ENCODE peak calls at places on chromosome 17, in six cellular contexts. One of them, this sample, is unnamed.
A peak's percentile ranks its signal among the peaks of the same experiment; 100 is the strongest.

GRCh38 chr17:1865252-1866037 is 35.6 kb downstream of the RPA1 start:
- DNase-seq in cardiac muscle cell: peak; percentile 36
- DNase-seq in hepatocyte: peak; percentile 49
- DNase-seq in colonic mucosa: peak; percentile 63
- DNase-seq in SK-N-SH: peak; percentile 56
- DNase-seq in kidney: no peak
- DNase-seq in this sample: no peak

GRCh38 chr17:32742686-32743538 is 134.0 kb downstream of the MYO1D start:
- DNase-seq in SK-N-SH: no peak
- DNase-seq in colonic mucosa: no peak
- DNase-seq in hepatocyte: no peak
- DNase-seq in cardiac muscle cell: no peak
- DNase-seq in kidney: no peak
- DNase-seq in this sample: no peak

GRCh38 chr17:41914358-41914766 is 4.4 kb downstream of the ACLY start:
- DNase-seq in hepatocyte: peak; percentile 48
- DNase-seq in SK-N-SH: no peak
- DNase-seq in kidney: no peak
- DNase-seq in cardiac muscle cell: no peak
- DNase-seq in colonic mucosa: no peak
- DNase-seq in this sample: no peak

GRCh38 chr17:10384175-10384574 is 11.4 kb upstream of the MYH13 start:
- DNase-seq in cardiac muscle cell: peak; percentile 34
- DNase-seq in SK-N-SH: no peak
- DNase-seq in colonic mucosa: no peak
- DNase-seq in hepatocyte: no peak
- DNase-seq in kidney: no peak
- DNase-seq in this sample: no peak

GRCh38 chr17:73952136-73952497 is 251.4 kb upstream of the RPL38 start:
- DNase-seq in kidney: no peak
- DNase-seq in colonic mucosa: no peak
- DNase-seq in SK-N-SH: peak; percentile 64
- DNase-seq in cardiac muscle cell: no peak
- DNase-seq in hepatocyte: peak; percentile 67
- DNase-seq in this sample: no peak

GRCh38 chr17:4204676-4205075 is 59.1 kb downstream of the ANKFY1 start:
- DNase-seq in kidney: no peak
- DNase-seq in colonic mucosa: peak; percentile 35
- DNase-seq in hepatocyte: peak; percentile 64
- DNase-seq in cardiac muscle cell: no peak
- DNase-seq in SK-N-SH: no peak
- DNase-seq in this sample: no peak

GRCh38 chr17:29151567-29151966 is 28.6 kb downstream of the MYO18A start:
- DNase-seq in hepatocyte: no peak
- DNase-seq in SK-N-SH: no peak
- DNase-seq in kidney: peak; percentile 49
- DNase-seq in colonic mucosa: no peak
- DNase-seq in cardiac muscle cell: peak; percentile 50
- DNase-seq in this sample: no peak

GRCh38 chr17:80899402-80900268 is 92.0 kb upstream of the CHMP6 start:
- DNase-seq in colonic mucosa: no peak
- DNase-seq in cardiac muscle cell: peak; percentile 71
- DNase-seq in kidney: peak; percentile 64
- DNase-seq in SK-N-SH: peak; percentile 87
- DNase-seq in hepatocyte: peak; percentile 62
- DNase-seq in this sample: no peak

GRCh38 chr17:75922173-75922961 is 17.7 kb upstream of the MRPL38 start:
- DNase-seq in colonic mucosa: no peak
- DNase-seq in cardiac muscle cell: peak; percentile 57
- DNase-seq in kidney: peak; percentile 39
- DNase-seq in hepatocyte: no peak
- DNase-seq in SK-N-SH: no peak
- DNase-seq in this sample: no peak

GRCh38 chr17:15261818-15262290 is 3.3 kb downstream of the PMP22 start:
- DNase-seq in kidney: no peak
- DNase-seq in SK-N-SH: no peak
- DNase-seq in cardiac muscle cell: no peak
- DNase-seq in colonic mucosa: no peak
- DNase-seq in hepatocyte: no peak
- DNase-seq in this sample: no peak

GRCh38 chr17:48322060-48322459 is 108.0 kb downstream of the SKAP1 start:
- DNase-seq in colonic mucosa: no peak
- DNase-seq in kidney: no peak
- DNase-seq in SK-N-SH: no peak
- DNase-seq in hepatocyte: no peak
- DNase-seq in cardiac muscle cell: no peak
- DNase-seq in this sample: no peak

GRCh38 chr17:75909051-75909811 is 4.5 kb upstream of the MRPL38 start:
- DNase-seq in SK-N-SH: no peak
- DNase-seq in kidney: no peak
- DNase-seq in cardiac muscle cell: no peak
- DNase-seq in hepatocyte: no peak
- DNase-seq in colonic mucosa: no peak
- DNase-seq in this sample: peak; percentile 31

GRCh38 chr17:43021739-43022512 is at the start of gene VAT1:
- DNase-seq in colonic mucosa: peak; percentile 87
- DNase-seq in cardiac muscle cell: peak; percentile 88
- DNase-seq in SK-N-SH: peak; percentile 89
- DNase-seq in hepatocyte: peak; percentile 93
- DNase-seq in kidney: peak; percentile 91
- DNase-seq in this sample: no peak

GRCh38 chr17:8154608-8155152 is 2.5 kb upstream of the PER1 start:
- DNase-seq in kidney: no peak
- DNase-seq in hepatocyte: no peak
- DNase-seq in SK-N-SH: no peak
- DNase-seq in cardiac muscle cell: no peak
- DNase-seq in colonic mucosa: no peak
- DNase-seq in this sample: no peak

GRCh38 chr17:72725432-72726068 is 366.9 kb downstream of the SLC39A11 start:
- DNase-seq in hepatocyte: peak; percentile 82
- DNase-seq in kidney: no peak
- DNase-seq in SK-N-SH: peak; percentile 78
- DNase-seq in colonic mucosa: peak; percentile 52
- DNase-seq in cardiac muscle cell: peak; percentile 74
- DNase-seq in this sample: no peak

GRCh38 chr17:16442141-16442540 is 26.8 kb downstream of the TRPV2 start:
- DNase-seq in cardiac muscle cell: no peak
- DNase-seq in hepatocyte: no peak
- DNase-seq in colonic mucosa: no peak
- DNase-seq in SK-N-SH: no peak
- DNase-seq in kidney: no peak
- DNase-seq in this sample: no peak

GRCh38 chr17:3583456-3583855 is 25.8 kb downstream of the TRPV1 start:
- DNase-seq in hepatocyte: no peak
- DNase-seq in cardiac muscle cell: no peak
- DNase-seq in colonic mucosa: no peak
- DNase-seq in kidney: peak; percentile 35
- DNase-seq in SK-N-SH: no peak
- DNase-seq in this sample: no peak

GRCh38 chr17:12620200-12620720 is 45.4 kb upstream of the MYOCD start:
- DNase-seq in kidney: no peak
- DNase-seq in SK-N-SH: no peak
- DNase-seq in hepatocyte: no peak
- DNase-seq in colonic mucosa: no peak
- DNase-seq in cardiac muscle cell: no peak
- DNase-seq in this sample: no peak

GRCh38 chr17:27209316-27209715 is 84.6 kb upstream of the WSB1 start:
- DNase-seq in cardiac muscle cell: no peak
- DNase-seq in kidney: no peak
- DNase-seq in hepatocyte: no peak
- DNase-seq in colonic mucosa: no peak
- DNase-seq in SK-N-SH: peak; percentile 38
- DNase-seq in this sample: no peak
- H3K27ac ChIP-seq in cardiac muscle cell: no peak overlapping the region
- H3K27ac ChIP-seq in kidney: no peak overlapping the region
- H3K27ac ChIP-seq in hepatocyte: no peak overlapping the region
- H3K27ac ChIP-seq in colonic mucosa: no peak overlapping the region
- H3K27ac ChIP-seq in SK-N-SH: no peak overlapping the region
- H3K27ac ChIP-seq in this sample: no peak overlapping the region

GRCh38 chr17:61221597-61222471 is 177.8 kb upstream of the TBX2 start:
- DNase-seq in SK-N-SH: no peak
- DNase-seq in colonic mucosa: no peak
- DNase-seq in cardiac muscle cell: no peak
- DNase-seq in hepatocyte: no peak
- DNase-seq in kidney: no peak
- DNase-seq in this sample: no peak

GRCh38 chr17:61217878-61218437 is 181.7 kb upstream of the TBX2 start:
- DNase-seq in cardiac muscle cell: no peak
- DNase-seq in SK-N-SH: no peak
- DNase-seq in hepatocyte: no peak
- DNase-seq in colonic mucosa: no peak
- DNase-seq in kidney: no peak
- DNase-seq in this sample: no peak

GRCh38 chr17:61221181-61221580 is 178.5 kb upstream of the TBX2 start:
- DNase-seq in kidney: no peak
- DNase-seq in hepatocyte: no peak
- DNase-seq in colonic mucosa: no peak
- DNase-seq in SK-N-SH: no peak
- DNase-seq in cardiac muscle cell: no peak
- DNase-seq in this sample: no peak

GRCh38 chr17:61218438-61218837 is 181.2 kb upstream of the TBX2 start:
- DNase-seq in hepatocyte: no peak
- DNase-seq in kidney: no peak
- DNase-seq in SK-N-SH: no peak
- DNase-seq in cardiac muscle cell: no peak
- DNase-seq in colonic mucosa: no peak
- DNase-seq in this sample: no peak

DNA sequence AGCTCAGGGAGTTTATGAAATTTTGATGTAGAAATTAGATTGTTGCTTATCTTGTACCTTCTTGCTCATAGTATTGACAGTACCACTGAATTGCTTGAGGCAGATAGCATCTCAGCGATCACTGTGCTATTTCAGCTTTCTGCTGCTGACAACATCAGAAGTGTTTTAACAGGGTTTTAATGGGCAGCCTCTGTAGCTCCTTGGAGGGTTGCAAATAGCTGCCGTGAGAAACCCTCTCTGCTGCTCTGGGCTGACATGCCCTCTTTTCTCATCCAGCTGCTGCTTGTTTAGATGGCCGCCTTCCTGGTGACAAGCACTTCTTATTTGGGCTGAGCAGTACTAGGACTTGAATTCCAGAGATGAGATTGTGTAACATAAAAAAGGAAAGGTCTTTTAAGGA is 180.2 kb upstream of the TBX2 start:
- DNase-seq in SK-N-SH: peak; percentile 39
- DNase-seq in cardiac muscle cell: peak; percentile 82
- DNase-seq in colonic mucosa: no peak
- DNase-seq in kidney: no peak
- DNase-seq in hepatocyte: no peak
- DNase-seq in this sample: no peak
- H3K27ac ChIP-seq in SK-N-SH: peak overlapping the region; percentile 16
- H3K27ac ChIP-seq in cardiac muscle cell: peak overlapping the region; percentile 15
- H3K27ac ChIP-seq in colonic mucosa: no peak overlapping the region
- H3K27ac ChIP-seq in kidney: no peak overlapping the region
- H3K27ac ChIP-seq in hepatocyte: peak overlapping the region; percentile 10
- H3K27ac ChIP-seq in this sample: no peak overlapping the region

GRCh38 chr17:65553646-65554567 is 7.5 kb downstream of the AXIN2 start:
- DNase-seq in SK-N-SH: peak; percentile 61
- DNase-seq in kidney: peak; percentile 14
- DNase-seq in cardiac muscle cell: no peak
- DNase-seq in hepatocyte: no peak
- DNase-seq in colonic mucosa: peak; percentile 55
- DNase-seq in this sample: no peak
- H3K27ac ChIP-seq in SK-N-SH: peak overlapping the region; percentile 59
- H3K27ac ChIP-seq in kidney: no peak overlapping the region
- H3K27ac ChIP-seq in cardiac muscle cell: no peak overlapping the region
- H3K27ac ChIP-seq in hepatocyte: no peak overlapping the region
- H3K27ac ChIP-seq in colonic mucosa: no peak overlapping the region
- H3K27ac ChIP-seq in this sample: no peak overlapping the region

DNA sequence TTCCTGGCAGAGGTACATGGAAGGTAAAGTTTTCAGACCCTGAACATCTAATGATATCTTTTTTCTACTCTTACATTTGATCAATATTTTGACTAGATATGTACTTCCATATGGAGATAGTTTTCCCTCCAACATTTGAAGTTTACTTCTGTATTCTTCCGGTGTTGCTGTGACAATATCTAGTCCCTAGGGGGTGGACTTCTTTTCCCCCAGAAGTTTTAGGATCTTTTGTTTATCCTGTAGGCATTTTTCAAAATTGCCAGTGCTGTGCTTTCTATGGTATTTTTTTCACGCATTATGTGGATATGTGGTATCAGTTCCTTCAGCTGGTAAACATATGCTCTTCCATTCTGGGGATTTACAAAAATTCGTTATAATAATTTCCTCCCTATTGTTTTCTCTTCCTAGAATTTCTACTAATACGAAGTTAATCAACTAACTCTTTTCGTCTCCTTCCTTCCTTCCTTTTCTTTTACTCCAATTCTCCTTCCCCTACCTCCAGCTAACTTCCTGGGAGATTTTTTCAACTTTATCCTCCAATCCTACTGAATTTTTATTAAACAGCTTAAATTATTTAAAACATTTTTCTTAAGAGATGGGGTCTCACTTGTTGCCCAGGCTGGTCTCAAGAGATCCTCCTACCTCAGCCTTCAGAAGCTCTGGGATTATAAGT is 26.1 kb upstream of the ZNHIT3 start:
- DNase-seq in hepatocyte: no peak
- DNase-seq in kidney: no peak
- DNase-seq in cardiac muscle cell: no peak
- DNase-seq in colonic mucosa: no peak
- DNase-seq in SK-N-SH: no peak
- DNase-seq in this sample: no peak
- H3K27ac ChIP-seq in hepatocyte: no peak overlapping the region
- H3K27ac ChIP-seq in kidney: no peak overlapping the region
- H3K27ac ChIP-seq in cardiac muscle cell: no peak overlapping the region
- H3K27ac ChIP-seq in colonic mucosa: no peak overlapping the region
- H3K27ac ChIP-seq in SK-N-SH: no peak overlapping the region
- H3K27ac ChIP-seq in this sample: no peak overlapping the region

This sample was measured in epithelial cell of prostate.